ENCODE peak calls at places on chromosomes 2 and 18, in seven cellular contexts. One of them, this sample, is unnamed. For H3K4me1, the result is how much of the 10 kb centered on the place peaks cover.

GRCh38 chr2:235358981-235359471 is 134.8 kb upstream of the AGAP1 start:
- DNase-seq in prostate gland: no peak
- DNase-seq in psoas muscle: no peak
- DNase-seq in aorta: no peak
- DNase-seq in CD4-positive, alpha-beta memory T cell: no peak
- DNase-seq in body of pancreas: no peak
- DNase-seq in CD8-positive, alpha-beta memory T cell: no peak
- DNase-seq in this sample: no peak

GRCh38 chr2:234615643-234616356 is 118.9 kb upstream of the ARL4C start:
- DNase-seq in aorta: no peak
- DNase-seq in CD4-positive, alpha-beta memory T cell: no peak
- DNase-seq in CD8-positive, alpha-beta memory T cell: no peak
- DNase-seq in prostate gland: no peak
- DNase-seq in psoas muscle: no peak
- DNase-seq in body of pancreas: no peak
- DNase-seq in this sample: no peak

GRCh38 chr2:131045286-131045924 is 47.9 kb downstream of the FAM168B start:
- DNase-seq in CD8-positive, alpha-beta memory T cell: no peak
- DNase-seq in CD4-positive, alpha-beta memory T cell: no peak
- DNase-seq in prostate gland: no peak
- DNase-seq in body of pancreas: no peak
- DNase-seq in aorta: no peak
- DNase-seq in psoas muscle: no peak
- DNase-seq in this sample: peak

GRCh38 chr2:147818741-147819140 is 26.1 kb upstream of the ACVR2A start:
- DNase-seq in body of pancreas: no peak
- DNase-seq in CD4-positive, alpha-beta memory T cell: no peak
- DNase-seq in CD8-positive, alpha-beta memory T cell: no peak
- DNase-seq in prostate gland: no peak
- DNase-seq in aorta: no peak
- DNase-seq in psoas muscle: no peak
- DNase-seq in this sample: no peak

GRCh38 chr18:23661735-23662308 is 889 bp downstream of the ANKRD29 start:
- DNase-seq in CD8-positive, alpha-beta memory T cell: no peak
- DNase-seq in CD4-positive, alpha-beta memory T cell: peak
- DNase-seq in body of pancreas: no peak
- DNase-seq in psoas muscle: no peak
- DNase-seq in prostate gland: no peak
- DNase-seq in aorta: no peak
- DNase-seq in this sample: no peak

GRCh38 chr2:159083601-159084000 is 115.2 kb downstream of the TANC1 start:
- DNase-seq in prostate gland: no peak
- DNase-seq in CD4-positive, alpha-beta memory T cell: no peak
- DNase-seq in psoas muscle: no peak
- DNase-seq in body of pancreas: no peak
- DNase-seq in CD8-positive, alpha-beta memory T cell: no peak
- DNase-seq in aorta: no peak
- DNase-seq in this sample: no peak

GRCh38 chr2:240719676-240720545 is 28.2 kb downstream of the AQP12A start:
- DNase-seq in CD4-positive, alpha-beta memory T cell: no peak
- DNase-seq in psoas muscle: no peak
- DNase-seq in body of pancreas: no peak
- DNase-seq in aorta: no peak
- DNase-seq in CD8-positive, alpha-beta memory T cell: no peak
- DNase-seq in prostate gland: no peak
- DNase-seq in this sample: no peak

GRCh38 chr18:76691800-76692199 is 130.6 kb upstream of the ZNF236 start:
- DNase-seq in psoas muscle: no peak
- DNase-seq in body of pancreas: no peak
- DNase-seq in CD8-positive, alpha-beta memory T cell: no peak
- DNase-seq in aorta: no peak
- DNase-seq in prostate gland: no peak
- DNase-seq in CD4-positive, alpha-beta memory T cell: no peak
- DNase-seq in this sample: no peak

GRCh38 chr2:228847684-228848083 is 423.4 kb downstream of the PID1 start:
- DNase-seq in prostate gland: no peak
- DNase-seq in aorta: no peak
- DNase-seq in CD8-positive, alpha-beta memory T cell: no peak
- DNase-seq in CD4-positive, alpha-beta memory T cell: no peak
- DNase-seq in body of pancreas: no peak
- DNase-seq in psoas muscle: no peak
- DNase-seq in this sample: no peak

GRCh38 chr18:183769-184168 is 25.4 kb downstream of the USP14 start:
- DNase-seq in CD8-positive, alpha-beta memory T cell: no peak
- DNase-seq in body of pancreas: no peak
- DNase-seq in psoas muscle: no peak
- DNase-seq in prostate gland: peak
- DNase-seq in CD4-positive, alpha-beta memory T cell: no peak
- DNase-seq in aorta: no peak
- DNase-seq in this sample: peak

GRCh38 chr2:20011276-20012031 is 1.0 kb downstream of the MATN3 start:
- DNase-seq in CD8-positive, alpha-beta memory T cell: no peak
- DNase-seq in psoas muscle: no peak
- DNase-seq in CD4-positive, alpha-beta memory T cell: no peak
- DNase-seq in aorta: no peak
- DNase-seq in body of pancreas: no peak
- DNase-seq in prostate gland: no peak
- DNase-seq in this sample: no peak

GRCh38 chr2:241878007-241878970 is 8.8 kb downstream of the RTP5 start:
- DNase-seq in aorta: peak
- DNase-seq in CD4-positive, alpha-beta memory T cell: peak
- DNase-seq in prostate gland: peak
- DNase-seq in psoas muscle: peak
- DNase-seq in CD8-positive, alpha-beta memory T cell: peak
- DNase-seq in body of pancreas: peak
- DNase-seq in this sample: peak

GRCh38 chr2:110731064-110731463 is 1.3 kb upstream of the ACOXL start:
- DNase-seq in psoas muscle: no peak
- DNase-seq in aorta: no peak
- DNase-seq in prostate gland: no peak
- DNase-seq in CD8-positive, alpha-beta memory T cell: no peak
- DNase-seq in CD4-positive, alpha-beta memory T cell: no peak
- DNase-seq in body of pancreas: no peak
- DNase-seq in this sample: no peak

GRCh38 chr2:241496904-241497877 is 11.2 kb downstream of the STK25 start:
- DNase-seq in CD8-positive, alpha-beta memory T cell: no peak
- DNase-seq in CD4-positive, alpha-beta memory T cell: no peak
- DNase-seq in body of pancreas: no peak
- DNase-seq in prostate gland: no peak
- DNase-seq in psoas muscle: no peak
- DNase-seq in aorta: no peak
- DNase-seq in this sample: no peak

GRCh38 chr18:45304558-45304957 is 310.7 kb upstream of the SLC14A2 start:
- DNase-seq in CD8-positive, alpha-beta memory T cell: no peak
- DNase-seq in aorta: no peak
- DNase-seq in body of pancreas: no peak
- DNase-seq in prostate gland: no peak
- DNase-seq in CD4-positive, alpha-beta memory T cell: no peak
- DNase-seq in psoas muscle: no peak
- DNase-seq in this sample: no peak

GRCh38 chr18:7202119-7202680 is 28.7 kb upstream of the LRRC30 start:
- DNase-seq in prostate gland: no peak
- DNase-seq in psoas muscle: no peak
- DNase-seq in CD4-positive, alpha-beta memory T cell: no peak
- DNase-seq in CD8-positive, alpha-beta memory T cell: no peak
- DNase-seq in body of pancreas: no peak
- DNase-seq in aorta: no peak
- DNase-seq in this sample: peak

GRCh38 chr2:212842544-212843185 is 304.1 kb upstream of the ERBB4 start:
- DNase-seq in prostate gland: no peak
- DNase-seq in psoas muscle: no peak
- DNase-seq in CD4-positive, alpha-beta memory T cell: no peak
- DNase-seq in aorta: no peak
- DNase-seq in CD8-positive, alpha-beta memory T cell: no peak
- DNase-seq in body of pancreas: no peak
- DNase-seq in this sample: peak

GRCh38 chr2:134335601-134336000 is 81.7 kb downstream of the MGAT5 start:
- DNase-seq in aorta: no peak
- DNase-seq in prostate gland: no peak
- DNase-seq in CD8-positive, alpha-beta memory T cell: no peak
- DNase-seq in psoas muscle: no peak
- DNase-seq in body of pancreas: no peak
- DNase-seq in CD4-positive, alpha-beta memory T cell: no peak
- DNase-seq in this sample: no peak

GRCh38 chr2:134338180-134338579 is 84.3 kb downstream of the MGAT5 start:
- DNase-seq in CD4-positive, alpha-beta memory T cell: no peak
- DNase-seq in aorta: no peak
- DNase-seq in body of pancreas: no peak
- DNase-seq in prostate gland: no peak
- DNase-seq in psoas muscle: no peak
- DNase-seq in CD8-positive, alpha-beta memory T cell: no peak
- DNase-seq in this sample: no peak

GRCh38 chr2:134336352-134336751 is 82.5 kb downstream of the MGAT5 start:
- DNase-seq in aorta: no peak
- DNase-seq in prostate gland: no peak
- DNase-seq in CD8-positive, alpha-beta memory T cell: no peak
- DNase-seq in CD4-positive, alpha-beta memory T cell: no peak
- DNase-seq in body of pancreas: no peak
- DNase-seq in psoas muscle: no peak
- DNase-seq in this sample: no peak

GRCh38 chr2:134337617-134338016 is 83.7 kb downstream of the MGAT5 start:
- DNase-seq in CD8-positive, alpha-beta memory T cell: no peak
- DNase-seq in psoas muscle: no peak
- DNase-seq in body of pancreas: no peak
- DNase-seq in prostate gland: no peak
- DNase-seq in CD4-positive, alpha-beta memory T cell: no peak
- DNase-seq in aorta: no peak
- DNase-seq in this sample: no peak

DNA sequence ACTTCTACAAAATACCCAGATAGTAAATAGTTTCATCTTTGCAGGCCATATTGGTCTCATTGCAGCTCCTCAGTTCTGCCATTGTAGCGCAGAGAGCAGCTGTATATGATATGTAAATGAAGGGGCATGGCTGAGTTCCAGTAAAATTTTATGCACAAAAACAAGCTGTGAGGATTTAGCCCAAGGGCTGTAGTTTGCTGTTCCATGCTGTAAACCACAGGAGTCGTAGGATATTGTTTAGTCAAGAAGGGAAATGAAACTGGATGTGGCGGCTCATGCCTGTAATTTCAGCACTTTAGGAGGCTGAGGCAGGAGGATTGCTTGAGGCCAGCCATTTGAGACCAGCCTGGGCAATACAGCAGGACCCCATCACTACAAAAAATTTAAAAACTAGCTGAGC is 83.1 kb downstream of the MGAT5 start:
- DNase-seq in prostate gland: no peak
- DNase-seq in CD8-positive, alpha-beta memory T cell: no peak
- DNase-seq in psoas muscle: no peak
- DNase-seq in aorta: no peak
- DNase-seq in body of pancreas: no peak
- DNase-seq in CD4-positive, alpha-beta memory T cell: no peak
- DNase-seq in this sample: no peak
- H3K4me1 ChIP-seq in prostate gland: under half
- H3K4me1 ChIP-seq in CD8-positive, alpha-beta memory T cell: under half
- H3K4me1 ChIP-seq in psoas muscle: under half
- H3K4me1 ChIP-seq in aorta: under half
- H3K4me1 ChIP-seq in body of pancreas: under half
- H3K4me1 ChIP-seq in CD4-positive, alpha-beta memory T cell: under half
- H3K4me1 ChIP-seq in this sample: under half

GRCh38 chr2:70043252-70043875 is 43.9 kb upstream of the PCBP1 start:
- DNase-seq in aorta: no peak
- DNase-seq in CD8-positive, alpha-beta memory T cell: no peak
- DNase-seq in psoas muscle: no peak
- DNase-seq in body of pancreas: peak
- DNase-seq in prostate gland: no peak
- DNase-seq in CD4-positive, alpha-beta memory T cell: peak
- DNase-seq in this sample: no peak

GRCh38 chr2:70046534-70046933 is 40.7 kb upstream of the PCBP1 start:
- DNase-seq in CD8-positive, alpha-beta memory T cell: no peak
- DNase-seq in prostate gland: no peak
- DNase-seq in aorta: no peak
- DNase-seq in CD4-positive, alpha-beta memory T cell: no peak
- DNase-seq in body of pancreas: no peak
- DNase-seq in psoas muscle: no peak
- DNase-seq in this sample: no peak

GRCh38 chr2:70047406-70048033 is 39.8 kb upstream of the PCBP1 start:
- DNase-seq in psoas muscle: no peak
- DNase-seq in CD8-positive, alpha-beta memory T cell: no peak
- DNase-seq in aorta: no peak
- DNase-seq in body of pancreas: peak
- DNase-seq in prostate gland: no peak
- DNase-seq in CD4-positive, alpha-beta memory T cell: no peak
- DNase-seq in this sample: no peak

GRCh38 chr2:70044290-70045040 is 42.8 kb upstream of the PCBP1 start:
- DNase-seq in body of pancreas: no peak
- DNase-seq in CD4-positive, alpha-beta memory T cell: no peak
- DNase-seq in prostate gland: no peak
- DNase-seq in psoas muscle: no peak
- DNase-seq in CD8-positive, alpha-beta memory T cell: no peak
- DNase-seq in aorta: no peak
- DNase-seq in this sample: no peak

GRCh38 chr2:70045932-70046331 is 41.3 kb upstream of the PCBP1 start:
- DNase-seq in CD4-positive, alpha-beta memory T cell: no peak
- DNase-seq in body of pancreas: no peak
- DNase-seq in psoas muscle: no peak
- DNase-seq in aorta: no peak
- DNase-seq in prostate gland: no peak
- DNase-seq in CD8-positive, alpha-beta memory T cell: no peak
- DNase-seq in this sample: no peak
- H3K4me3 ChIP-seq in CD4-positive, alpha-beta memory T cell: no peak
- H3K4me3 ChIP-seq in body of pancreas: no peak
- H3K4me3 ChIP-seq in psoas muscle: no peak
- H3K4me3 ChIP-seq in aorta: no peak
- H3K4me3 ChIP-seq in prostate gland: no peak
- H3K4me3 ChIP-seq in CD8-positive, alpha-beta memory T cell: no peak
- H3K4me3 ChIP-seq in this sample: no peak

GRCh38 chr2:215423928-215424540 is 11.8 kb downstream of the FN1 start:
- DNase-seq in body of pancreas: no peak
- DNase-seq in CD4-positive, alpha-beta memory T cell: no peak
- DNase-seq in aorta: no peak
- DNase-seq in prostate gland: no peak
- DNase-seq in psoas muscle: no peak
- DNase-seq in CD8-positive, alpha-beta memory T cell: no peak
- DNase-seq in this sample: no peak
- H3K4me1 ChIP-seq in body of pancreas: under half
- H3K4me1 ChIP-seq in CD4-positive, alpha-beta memory T cell: under half
- H3K4me1 ChIP-seq in aorta: under half
- H3K4me1 ChIP-seq in prostate gland: under half
- H3K4me1 ChIP-seq in psoas muscle: under half
- H3K4me1 ChIP-seq in CD8-positive, alpha-beta memory T cell: under half
- H3K4me1 ChIP-seq in this sample: under half

GRCh38 chr2:112834379-112835014 is 2.1 kb downstream of the IL1B start:
- DNase-seq in body of pancreas: peak
- DNase-seq in CD8-positive, alpha-beta memory T cell: no peak
- DNase-seq in prostate gland: no peak
- DNase-seq in CD4-positive, alpha-beta memory T cell: no peak
- DNase-seq in aorta: no peak
- DNase-seq in psoas muscle: no peak
- DNase-seq in this sample: no peak

GRCh38 chr2:112839407-112840067 is 3.0 kb upstream of the IL1B start:
- DNase-seq in CD4-positive, alpha-beta memory T cell: no peak
- DNase-seq in prostate gland: no peak
- DNase-seq in body of pancreas: peak
- DNase-seq in CD8-positive, alpha-beta memory T cell: no peak
- DNase-seq in aorta: no peak
- DNase-seq in psoas muscle: no peak
- DNase-seq in this sample: no peak

GRCh38 chr2:112836695-112837117 is at the start of gene IL1B:
- DNase-seq in aorta: no peak
- DNase-seq in body of pancreas: no peak
- DNase-seq in prostate gland: no peak
- DNase-seq in psoas muscle: no peak
- DNase-seq in CD4-positive, alpha-beta memory T cell: no peak
- DNase-seq in CD8-positive, alpha-beta memory T cell: no peak
- DNase-seq in this sample: no peak

GRCh38 chr2:112833532-112833931 is 3.0 kb downstream of the IL1B start:
- DNase-seq in aorta: no peak
- DNase-seq in CD8-positive, alpha-beta memory T cell: no peak
- DNase-seq in CD4-positive, alpha-beta memory T cell: no peak
- DNase-seq in psoas muscle: no peak
- DNase-seq in body of pancreas: no peak
- DNase-seq in prostate gland: no peak
- DNase-seq in this sample: no peak

GRCh38 chr2:112835553-112836535 is 735 bp downstream of the IL1B start:
- DNase-seq in CD4-positive, alpha-beta memory T cell: no peak
- DNase-seq in body of pancreas: peak
- DNase-seq in aorta: no peak
- DNase-seq in prostate gland: no peak
- DNase-seq in psoas muscle: no peak
- DNase-seq in CD8-positive, alpha-beta memory T cell: no peak
- DNase-seq in this sample: no peak
- H3K4me3 ChIP-seq in CD4-positive, alpha-beta memory T cell: no peak
- H3K4me3 ChIP-seq in body of pancreas: no peak
- H3K4me3 ChIP-seq in aorta: no peak
- H3K4me3 ChIP-seq in prostate gland: no peak
- H3K4me3 ChIP-seq in psoas muscle: no peak
- H3K4me3 ChIP-seq in CD8-positive, alpha-beta memory T cell: no peak
- H3K4me3 ChIP-seq in this sample: no peak

This sample was measured in SJCRH30.